ENCODE peak calls at places on chromosomes 4 and X, in ten cellular contexts. V is HepG2, U is HCT116, P is SK-N-SH, A is transverse colon, Q is upper lobe of left lung, G is breast epithelium, Z is suprapubic skin, M is H1, F is spleen. C is an unnamed sample.

GRCh38 chr4:173529505-173530325 is at the start of gene HAND2:
- DNase-seq in V (no peak), U (no peak), P (peak; percentile 91), A (peak; percentile 64), Q (no peak), G (no peak), Z (no peak), M (peak; percentile 72), F (no peak), C (no peak)

GRCh38 chrX:129556806-129557315 is 16.8 kb downstream of the OCRL start:
- DNase-seq in V (no peak), U (no peak), P (no peak), A (no peak), Q (no peak), G (no peak), Z (no peak), M (no peak), F (no peak), C (no peak)

GRCh38 chr4:152778656-152779512 is 646 bp downstream of the TIGD4 start:
- DNase-seq in V (peak; percentile 3), U (no peak), P (peak; percentile 43), A (peak; percentile 32), Q (peak; percentile 25), G (no peak), Z (no peak), M (no peak), F (peak; percentile 77), C (peak; percentile 36)

GRCh38 chr4:3500111-3500510 is 32.1 kb downstream of the LRPAP1 start:
- DNase-seq in V (no peak), U (no peak), P (no peak), A (no peak), Q (no peak), G (no peak), Z (no peak), M (no peak), F (no peak), C (no peak)

GRCh38 chr4:135240796-135241195 is 1039.2 kb upstream of the PABPC4L start:
- DNase-seq in V (no peak), U (no peak), P (no peak), A (no peak), Q (no peak), G (no peak), Z (no peak), M (no peak), F (no peak), C (no peak)

GRCh38 chrX:3161686-3162085 is 120.4 kb downstream of the ARSF start:
- DNase-seq in V (no peak), U (no peak), P (no peak), A (no peak), Q (no peak), G (no peak), Z (no peak), M (no peak), F (no peak), C (no peak)

GRCh38 chr4:142818009-142818408 is 28.1 kb downstream of the INPP4B start:
- DNase-seq in V (no peak), U (peak; percentile 57), P (no peak), A (no peak), Q (no peak), G (no peak), Z (no peak), M (no peak), F (no peak), C (no peak)

GRCh38 chr4:9859774-9860173 is 78.3 kb downstream of the DRD5 start:
- DNase-seq in V (no peak), U (no peak), P (no peak), A (no peak), Q (no peak), G (no peak), Z (no peak), M (no peak), F (no peak), C (no peak)

GRCh38 chr4:57097711-57098110 is 12.5 kb downstream of the IGFBP7 start:
- DNase-seq in V (no peak), U (no peak), P (no peak), A (no peak), Q (no peak), G (no peak), Z (no peak), M (no peak), F (no peak), C (no peak)

GRCh38 chr4:83252782-83253405 is 31.7 kb downstream of the COQ2 start:
- DNase-seq in V (peak; percentile 55), U (peak; percentile 54), P (peak; percentile 36), A (peak; percentile 89), Q (peak; percentile 83), G (peak; percentile 26), Z (no peak), M (peak; percentile 79), F (peak; percentile 83), C (peak; percentile 79)

GRCh38 chr4:4985844-4986243 is 33.4 kb downstream of the CYTL1 start:
- DNase-seq in V (no peak), U (no peak), P (no peak), A (no peak), Q (no peak), G (no peak), Z (no peak), M (no peak), F (no peak), C (no peak)

GRCh38 chr4:73213917-73214663 is 44.5 kb downstream of the ANKRD17 start:
- DNase-seq in V (no peak), U (no peak), P (no peak), A (no peak), Q (no peak), G (no peak), Z (no peak), M (no peak), F (no peak), C (no peak)
- H3K27ac ChIP-seq in V (no peak overlapping the region), U (no peak overlapping the region), P (peak overlapping the region; percentile 78), A (no peak overlapping the region), Q (no peak overlapping the region), G (no peak overlapping the region), Z (no peak overlapping the region), M (no peak overlapping the region), F (no peak overlapping the region), C (no peak overlapping the region)

GRCh38 chr4:118395057-118395679 is 42.4 kb upstream of the PRSS12 start:
- DNase-seq in V (no peak), U (no peak), P (no peak), A (no peak), Q (no peak), G (no peak), Z (no peak), M (no peak), F (no peak), C (no peak)

GRCh38 chr4:118400362-118400761 is 47.6 kb upstream of the PRSS12 start:
- DNase-seq in V (no peak), U (no peak), P (no peak), A (no peak), Q (no peak), G (no peak), Z (no peak), M (no peak), F (no peak), C (no peak)

GRCh38 chr4:118396881-118397666 is 44.3 kb upstream of the PRSS12 start:
- DNase-seq in V (no peak), U (no peak), P (no peak), A (no peak), Q (no peak), G (no peak), Z (no peak), M (no peak), F (no peak), C (no peak)

GRCh38 chr4:118398226-118399090 is 45.7 kb upstream of the PRSS12 start:
- DNase-seq in V (no peak), U (no peak), P (no peak), A (no peak), Q (no peak), G (no peak), Z (no peak), M (no peak), F (no peak), C (no peak)
- TF ChIP-seq POLR2AphosphoS5 in V (no peak), U (no peak), P (no peak), A (no peak), Q (no peak), G (no peak), Z (no peak), M (no peak), F (no peak), C (no peak)

DNA sequence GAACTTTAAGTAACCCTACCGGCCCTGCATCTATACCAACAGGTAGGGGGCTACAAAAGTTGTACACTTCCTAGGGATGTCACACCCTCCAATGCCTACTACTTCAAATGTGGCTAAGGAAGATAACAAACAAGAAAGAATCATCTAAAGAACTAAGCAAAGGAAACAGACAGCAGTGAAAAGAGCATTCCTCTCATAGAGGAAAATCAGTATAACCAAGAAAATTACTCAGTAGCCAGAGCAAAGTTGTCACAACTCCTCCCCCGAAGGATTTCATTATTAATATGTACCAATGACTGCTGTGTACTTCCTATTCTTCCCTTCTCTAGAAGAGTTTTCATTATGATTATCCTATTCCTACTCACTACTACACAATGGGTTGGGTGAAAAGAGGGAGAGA is 12.6 kb downstream of the ANKRD17 start:
- DNase-seq in V (no peak), U (no peak), P (no peak), A (no peak), Q (no peak), G (no peak), Z (no peak), M (no peak), F (no peak), C (no peak)
- H3K27ac ChIP-seq in V (no peak overlapping the region), U (no peak overlapping the region), P (no peak overlapping the region), A (no peak overlapping the region), Q (no peak overlapping the region), G (no peak overlapping the region), Z (no peak overlapping the region), M (no peak overlapping the region), F (no peak overlapping the region), C (no peak overlapping the region)

DNA sequence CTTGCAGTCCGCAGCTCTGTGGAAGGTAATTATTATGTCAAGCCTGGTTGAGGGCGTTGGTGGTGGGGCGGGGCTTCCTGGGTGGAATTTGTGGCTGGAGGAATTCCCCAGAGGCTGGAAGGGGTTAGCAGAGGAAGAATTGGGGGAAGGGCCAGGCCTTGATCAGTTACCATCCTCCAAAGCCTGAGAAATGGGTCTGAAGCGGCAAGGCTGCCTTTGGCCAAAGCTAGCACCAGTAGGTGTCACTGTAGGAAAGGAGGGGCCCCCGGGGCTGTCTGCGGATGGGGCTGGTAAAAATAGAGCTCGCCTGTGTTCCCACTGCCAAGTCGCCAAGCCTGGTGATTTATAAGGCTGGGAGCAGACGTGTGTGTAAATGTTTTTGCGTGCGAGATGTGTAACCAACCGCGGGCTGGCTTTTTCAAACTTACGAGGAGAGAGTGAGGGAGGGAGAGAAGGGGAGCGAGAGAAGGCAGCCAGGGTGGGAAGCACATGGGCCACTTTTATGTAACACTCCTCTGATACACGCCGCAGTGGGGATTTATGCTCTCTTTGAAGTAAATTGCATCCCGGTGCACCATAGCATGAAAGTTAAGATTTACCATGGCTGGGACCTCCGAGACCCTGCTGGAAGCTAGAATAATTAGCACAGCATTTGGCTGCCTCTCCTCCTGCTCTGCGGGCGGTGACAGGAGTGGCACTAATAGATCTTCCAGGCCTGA is 366.9 kb downstream of the BCOR start:
- DNase-seq in V (peak; percentile 4), U (no peak), P (peak; percentile 63), A (peak; percentile 67), Q (peak; percentile 50), G (peak; percentile 48), Z (peak; percentile 79), M (peak; percentile 60), F (peak; percentile 85), C (peak; percentile 69)
- TF ChIP-seq POLR2AphosphoS5 in V (no peak), U (no peak), P (no peak), A (peak; percentile 33), Q (no peak), G (no peak), Z (no peak), M (no peak), F (no peak), C (peak; percentile 23)